ENCODE peak calls at places on chromosomes 13 and 19, in six cellular contexts. S is adrenal gland, U is T follicular helper cell, V is type B pancreatic cell, H is breast epithelium, K is BJ. N is an unnamed sample.

GRCh38 chr13:88919970-88920628 is 1248.9 kb downstream of the SLITRK5 start:
- DNase-seq in U (no peak), S (no peak), V (no peak), H (no peak), K (no peak), N (no peak)

GRCh38 chr13:76522083-76522755 is 364.0 kb downstream of the KCTD12 start:
- DNase-seq in V (no peak), U (no peak), S (no peak), K (no peak), H (no peak), N (no peak)

GRCh38 chr13:85503797-85504196 is 295.4 kb downstream of the SLITRK6 start:
- DNase-seq in V (no peak), S (no peak), K (no peak), H (no peak), U (no peak), N (no peak)

GRCh38 chr13:47463726-47464125 is 537.3 kb downstream of the SUCLA2 start:
- DNase-seq in H (no peak), S (no peak), U (no peak), V (no peak), K (no peak), N (no peak)

GRCh38 chr13:98485561-98485960 is 91.3 kb downstream of the STK24 start:
- DNase-seq in V (no peak), U (no peak), S (no peak), H (no peak), K (no peak), N (no peak)

GRCh38 chr19:460877-461609 is at the start of gene SHC2:
- DNase-seq in S (peak), K (no peak), V (no peak), U (no peak), H (no peak), N (no peak)

GRCh38 chr13:114065141-114065925 is 67.1 kb downstream of the RASA3 start:
- DNase-seq in V (no peak), K (peak), S (peak), U (peak), H (peak), N (peak)

GRCh38 chr13:101202590-101202989 is 213.7 kb downstream of the NALCN start:
- DNase-seq in H (no peak), V (no peak), K (no peak), U (no peak), S (no peak), N (no peak)

GRCh38 chr13:106140476-106140875 is 395.0 kb downstream of the EFNB2 start:
- DNase-seq in S (no peak), U (no peak), V (no peak), H (no peak), K (no peak), N (no peak)

GRCh38 chr13:69194130-69194529 is 913.5 kb upstream of the ATXN8OS start:
- DNase-seq in H (no peak), U (no peak), K (no peak), V (no peak), S (no peak), N (no peak)

GRCh38 chr13:79830426-79830825 is 349.5 kb downstream of the NDFIP2 start:
- DNase-seq in H (no peak), V (no peak), K (no peak), S (no peak), U (no peak), N (no peak)

GRCh38 chr19:50358483-50359431 is 6.7 kb downstream of the NAPSA start:
- DNase-seq in K (no peak), V (no peak), U (peak), H (no peak), S (peak), N (no peak)

GRCh38 chr13:106795847-106796246 is 227.9 kb upstream of the ARGLU1 start:
- DNase-seq in V (no peak), H (no peak), U (no peak), S (no peak), K (no peak), N (no peak)

GRCh38 chr13:20847298-20847697 is 55.2 kb downstream of the XPO4 start:
- DNase-seq in U (no peak), H (no peak), V (no peak), S (no peak), K (no peak), N (no peak)

GRCh38 chr13:109684084-109684835 is 102.1 kb downstream of the IRS2 start:
- DNase-seq in S (no peak), K (no peak), V (no peak), H (no peak), U (no peak), N (no peak)

GRCh38 chr19:14369399-14370168 is 11.7 kb upstream of the ADGRE5 start:
- DNase-seq in S (no peak), V (no peak), U (peak), K (no peak), H (no peak), N (no peak)

GRCh38 chr19:30682576-30683536 is 310.7 kb downstream of the ZNF536 start:
- DNase-seq in H (peak), K (peak), U (peak), S (peak), V (peak), N (peak)

GRCh38 chr13:103224804-103225203 is 158.6 kb upstream of the SLC10A2 start:
- DNase-seq in U (no peak), H (no peak), K (no peak), S (no peak), V (no peak), N (no peak)

GRCh38 chr13:89969996-89970709 is 1377.3 kb upstream of the MIR17HG start:
- DNase-seq in K (no peak), V (no peak), U (no peak), H (no peak), S (no peak), N (no peak)

GRCh38 chr13:113647351-113648217 is 10.4 kb downstream of the ATP4B start:
- DNase-seq in V (peak), H (peak), U (no peak), S (peak), K (no peak), N (no peak)

GRCh38 chr19:4154571-4155312 is 1.3 kb downstream of the CREB3L3 start:
- DNase-seq in U (no peak), V (no peak), H (no peak), S (no peak), K (no peak), N (no peak)

GRCh38 chr19:19106061-19106551 is 32.2 kb downstream of the TMEM161A start:
- DNase-seq in U (no peak), K (no peak), V (no peak), S (peak), H (no peak), N (no peak)

GRCh38 chr13:51645154-51645650 is 60.9 kb downstream of the WDFY2 start:
- DNase-seq in U (peak), S (no peak), V (no peak), H (no peak), K (peak), N (no peak)

GRCh38 chr13:84445776-84446175 is 563.5 kb upstream of the SLITRK1 start:
- DNase-seq in S (no peak), H (no peak), U (no peak), V (no peak), K (no peak), N (peak)

GRCh38 chr13:114077938-114078335 is 54.5 kb downstream of the RASA3 start:
- DNase-seq in K (no peak), V (no peak), S (no peak), H (no peak), U (no peak), N (no peak)

GRCh38 chr19:52992109-52993004 is 21.4 kb upstream of the ERVV-1 start:
- DNase-seq in V (no peak), H (no peak), S (peak), U (no peak), K (no peak), N (no peak)

GRCh38 chr13:40292108-40292507 is 374.3 kb downstream of the FOXO1 start:
- DNase-seq in S (no peak), U (no peak), H (no peak), V (no peak), K (no peak), N (no peak)

GRCh38 chr19:7515471-7516226 is at the start of gene ZNF358:
- DNase-seq in K (no peak), V (peak), S (peak), U (no peak), H (no peak), N (no peak)

GRCh38 chr13:61463027-61463426 is 47.4 kb upstream of the PCDH20 start:
- DNase-seq in K (no peak), H (no peak), S (no peak), U (no peak), V (no peak), N (no peak)

GRCh38 chr19:39200818-39201145 is 3.3 kb downstream of the SYCN start:
- DNase-seq in K (no peak), S (no peak), V (no peak), U (no peak), H (no peak), N (no peak)

GRCh38 chr13:99417151-99417820 is 84.0 kb upstream of the TM9SF2 start:
- DNase-seq in K (no peak), V (no peak), H (peak), U (no peak), S (no peak), N (no peak)

GRCh38 chr13:75365724-75366173 is 116.2 kb downstream of the TBC1D4 start:
- DNase-seq in V (no peak), H (no peak), U (no peak), K (peak), S (no peak), N (no peak)

GRCh38 chr13:44679602-44680001 is 103.5 kb upstream of the TSC22D1 start:
- DNase-seq in H (no peak), U (no peak), S (no peak), V (no peak), K (no peak), N (no peak)